ENCODE peak calls at places on chromosomes 4 and X, in four cellular contexts. One of them, this sample, is unnamed.

GRCh38 chr4:98027827-98028226 is 115.4 kb downstream of the STPG2 start:
- DNase-seq in upper lobe of right lung: no peak
- DNase-seq in ascending aorta: no peak
- DNase-seq in AG20443: no peak
- DNase-seq in this sample: no peak

GRCh38 chr4:130722370-130722769 is 1626.4 kb downstream of the C4orf33 start:
- DNase-seq in ascending aorta: no peak
- DNase-seq in upper lobe of right lung: no peak
- DNase-seq in AG20443: no peak
- DNase-seq in this sample: no peak

GRCh38 chr4:158236304-158237030 is 26.2 kb downstream of the TMEM144 start:
- DNase-seq in AG20443: peak
- DNase-seq in upper lobe of right lung: no peak
- DNase-seq in ascending aorta: no peak
- DNase-seq in this sample: no peak

GRCh38 chr4:183157215-183157614 is 58.2 kb downstream of the WWC2 start:
- DNase-seq in ascending aorta: no peak
- DNase-seq in AG20443: no peak
- DNase-seq in upper lobe of right lung: no peak
- DNase-seq in this sample: no peak

GRCh38 chr4:25913056-25913850 is 767 bp upstream of the SMIM20 start:
- DNase-seq in ascending aorta: no peak
- DNase-seq in upper lobe of right lung: peak
- DNase-seq in AG20443: peak
- DNase-seq in this sample: no peak

GRCh38 chr4:158046345-158046744 is 126.5 kb downstream of the GASK1B start:
- DNase-seq in ascending aorta: no peak
- DNase-seq in upper lobe of right lung: no peak
- DNase-seq in AG20443: no peak
- DNase-seq in this sample: no peak

GRCh38 chr4:69832326-69833030 is 27.5 kb downstream of the SULT1E1 start:
- DNase-seq in AG20443: no peak
- DNase-seq in upper lobe of right lung: no peak
- DNase-seq in ascending aorta: no peak
- DNase-seq in this sample: no peak

GRCh38 chrX:47579537-47579936 is 2.7 kb upstream of the TIMP1 start:
- DNase-seq in ascending aorta: no peak
- DNase-seq in upper lobe of right lung: no peak
- DNase-seq in AG20443: peak
- DNase-seq in this sample: no peak

GRCh38 chr4:2535386-2536192 is 858 bp upstream of the FAM193A start:
- DNase-seq in ascending aorta: no peak
- DNase-seq in upper lobe of right lung: peak
- DNase-seq in AG20443: peak
- DNase-seq in this sample: peak

GRCh38 chr4:93658443-93658842 is 170.1 kb upstream of the ATOH1 start:
- DNase-seq in upper lobe of right lung: no peak
- DNase-seq in ascending aorta: no peak
- DNase-seq in AG20443: no peak
- DNase-seq in this sample: no peak

GRCh38 chr4:110869862-110870577 is 247.1 kb upstream of the PITX2 start:
- DNase-seq in ascending aorta: no peak
- DNase-seq in AG20443: no peak
- DNase-seq in upper lobe of right lung: no peak
- DNase-seq in this sample: no peak

GRCh38 chrX:48714573-48714972 is 18.0 kb downstream of the SUV39H1 start:
- DNase-seq in upper lobe of right lung: no peak
- DNase-seq in ascending aorta: no peak
- DNase-seq in AG20443: peak
- DNase-seq in this sample: no peak

GRCh38 chrX:96102997-96103396 is 581.6 kb upstream of the DIAPH2 start:
- DNase-seq in ascending aorta: no peak
- DNase-seq in upper lobe of right lung: no peak
- DNase-seq in AG20443: no peak
- DNase-seq in this sample: no peak

GRCh38 chr4:70930530-70931256 is 28.5 kb downstream of the MOB1B start:
- DNase-seq in AG20443: no peak
- DNase-seq in upper lobe of right lung: no peak
- DNase-seq in ascending aorta: no peak
- DNase-seq in this sample: no peak

GRCh38 chrX:13120017-13120416 is 75.6 kb upstream of the FAM9C start:
- DNase-seq in ascending aorta: no peak
- DNase-seq in upper lobe of right lung: no peak
- DNase-seq in AG20443: no peak
- DNase-seq in this sample: no peak

GRCh38 chr4:159006202-159006601 is 96.7 kb upstream of the RAPGEF2 start:
- DNase-seq in upper lobe of right lung: no peak
- DNase-seq in AG20443: no peak
- DNase-seq in ascending aorta: no peak
- DNase-seq in this sample: no peak

GRCh38 chr4:180635276-180635675 is 1607.9 kb upstream of the TENM3 start:
- DNase-seq in ascending aorta: no peak
- DNase-seq in AG20443: no peak
- DNase-seq in upper lobe of right lung: no peak
- DNase-seq in this sample: no peak

GRCh38 chrX:11309220-11309619 is 16.0 kb downstream of the AMELX start:
- DNase-seq in AG20443: no peak
- DNase-seq in ascending aorta: no peak
- DNase-seq in upper lobe of right lung: no peak
- DNase-seq in this sample: no peak

GRCh38 chr4:181258569-181258968 is 984.6 kb upstream of the TENM3 start:
- DNase-seq in upper lobe of right lung: no peak
- DNase-seq in ascending aorta: no peak
- DNase-seq in AG20443: no peak
- DNase-seq in this sample: no peak

This sample was measured in SIG-M5.